ENCODE peak calls at places on chromosomes 16 and 17, in five cellular contexts. One of them, this sample, is unnamed.

GRCh38 chr16:69273009-69273408 is 38.1 kb upstream of the VPS4A start:
- DNase-seq in spleen: no peak
- DNase-seq in stomach: no peak
- DNase-seq in upper lobe of left lung: no peak
- DNase-seq in GM23338: no peak
- DNase-seq in this sample: no peak

GRCh38 chr16:71364306-71364705 is 5.8 kb downstream of the CALB2 start:
- DNase-seq in spleen: no peak
- DNase-seq in upper lobe of left lung: no peak
- DNase-seq in GM23338: no peak
- DNase-seq in stomach: no peak
- DNase-seq in this sample: no peak

GRCh38 chr16:57061084-57061905 is 31.1 kb upstream of the CPNE2 start:
- DNase-seq in stomach: peak; percentile 32
- DNase-seq in GM23338: no peak
- DNase-seq in upper lobe of left lung: peak; percentile 84
- DNase-seq in spleen: peak; percentile 87
- DNase-seq in this sample: no peak

GRCh38 chr17:58529275-58529674 is 14.8 kb upstream of the MTMR4 start:
- DNase-seq in stomach: no peak
- DNase-seq in GM23338: no peak
- DNase-seq in upper lobe of left lung: no peak
- DNase-seq in spleen: no peak
- DNase-seq in this sample: no peak

GRCh38 chr17:6577686-6578263 is 21.4 kb upstream of the PITPNM3 start:
- DNase-seq in upper lobe of left lung: no peak
- DNase-seq in spleen: no peak
- DNase-seq in stomach: no peak
- DNase-seq in GM23338: peak; percentile 49
- DNase-seq in this sample: peak; percentile 21

GRCh38 chr16:51839697-51840462 is 688.8 kb upstream of the SALL1 start:
- DNase-seq in GM23338: peak; percentile 9
- DNase-seq in spleen: no peak
- DNase-seq in upper lobe of left lung: no peak
- DNase-seq in stomach: no peak
- DNase-seq in this sample: no peak

GRCh38 chr16:4263504-4264436 is 9.1 kb downstream of the TFAP4 start:
- DNase-seq in stomach: peak; percentile 47
- DNase-seq in upper lobe of left lung: peak; percentile 92
- DNase-seq in spleen: peak; percentile 82
- DNase-seq in GM23338: peak; percentile 89
- DNase-seq in this sample: peak; percentile 89

GRCh38 chr17:82489851-82490511 is 29.6 kb upstream of the FOXK2 start:
- DNase-seq in stomach: no peak
- DNase-seq in upper lobe of left lung: no peak
- DNase-seq in GM23338: no peak
- DNase-seq in spleen: no peak
- DNase-seq in this sample: no peak

GRCh38 chr17:74130841-74131240 is 72.6 kb upstream of the RPL38 start:
- DNase-seq in spleen: no peak
- DNase-seq in GM23338: no peak
- DNase-seq in upper lobe of left lung: no peak
- DNase-seq in stomach: no peak
- DNase-seq in this sample: no peak

GRCh38 chr17:614637-615546 is 99.7 kb downstream of the VPS53 start:
- DNase-seq in GM23338: no peak
- DNase-seq in spleen: no peak
- DNase-seq in stomach: no peak
- DNase-seq in upper lobe of left lung: no peak
- DNase-seq in this sample: no peak

GRCh38 chr17:46764709-46765401 is 53.6 kb downstream of the WNT3 start:
- DNase-seq in GM23338: no peak
- DNase-seq in spleen: no peak
- DNase-seq in upper lobe of left lung: no peak
- DNase-seq in stomach: peak; percentile 72
- DNase-seq in this sample: peak; percentile 87

GRCh38 chr16:66948034-66948821 is 12.8 kb upstream of the CES3 start:
- DNase-seq in spleen: no peak
- DNase-seq in GM23338: peak; percentile 27
- DNase-seq in stomach: peak; percentile 31
- DNase-seq in upper lobe of left lung: peak; percentile 88
- DNase-seq in this sample: no peak

GRCh38 chr16:56939801-56940200 is 7.9 kb downstream of the HERPUD1 start:
- DNase-seq in spleen: no peak
- DNase-seq in upper lobe of left lung: no peak
- DNase-seq in stomach: no peak
- DNase-seq in GM23338: no peak
- DNase-seq in this sample: no peak

GRCh38 chr17:68029512-68030215 is 5.9 kb upstream of the KPNA2 start:
- DNase-seq in spleen: no peak
- DNase-seq in upper lobe of left lung: no peak
- DNase-seq in stomach: no peak
- DNase-seq in GM23338: peak; percentile 24
- DNase-seq in this sample: no peak
- TF ChIP-seq POLR2AphosphoS5 in spleen: no peak
- TF ChIP-seq POLR2AphosphoS5 in upper lobe of left lung: no peak
- TF ChIP-seq POLR2AphosphoS5 in stomach: no peak
- TF ChIP-seq POLR2AphosphoS5 in GM23338: no peak
- TF ChIP-seq POLR2AphosphoS5 in this sample: no peak

DNA sequence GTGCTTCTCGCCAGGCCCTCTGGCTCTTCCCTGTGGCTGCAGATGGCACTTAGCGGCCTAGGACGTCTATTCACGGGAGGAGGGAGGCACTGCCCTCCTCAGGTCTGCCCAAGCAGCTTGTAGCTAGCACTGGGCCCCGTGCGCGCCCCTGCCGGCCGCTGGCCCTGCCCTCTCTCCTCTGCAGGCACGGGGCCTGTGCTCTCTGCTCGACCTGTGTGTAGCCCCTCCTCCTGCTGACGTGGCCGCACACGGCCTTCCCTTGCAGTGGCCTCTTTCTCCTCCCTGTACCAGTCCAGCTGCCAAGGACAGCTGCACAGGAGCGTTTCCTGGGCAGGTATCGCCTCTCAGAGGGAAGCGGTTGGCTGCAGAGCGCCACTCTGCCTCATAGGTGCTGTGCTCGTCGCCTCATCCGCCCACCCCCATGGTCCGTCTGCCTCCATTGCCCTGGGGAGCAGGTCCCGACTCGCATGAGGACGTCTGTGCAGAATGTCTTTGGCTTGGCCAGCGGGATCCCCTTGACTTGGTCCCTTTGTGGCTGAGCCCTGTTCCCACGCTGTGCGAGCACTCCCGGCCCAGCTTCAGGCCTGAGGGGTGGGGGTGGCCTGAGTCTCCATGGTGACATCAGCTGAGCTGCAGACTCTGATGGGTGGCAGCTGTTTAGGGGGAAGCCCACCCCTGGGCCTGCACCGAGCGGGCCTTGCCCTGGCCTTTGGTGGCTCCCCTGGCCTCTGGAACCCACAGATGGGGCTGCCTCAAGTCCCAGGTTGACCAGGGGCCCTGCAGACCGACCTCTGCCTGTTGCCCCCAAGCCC is 34.6 kb downstream of the TSC2 start:
- DNase-seq in spleen: no peak
- DNase-seq in GM23338: no peak
- DNase-seq in stomach: peak; percentile 90
- DNase-seq in upper lobe of left lung: peak; percentile 85
- DNase-seq in this sample: no peak
- TF ChIP-seq POLR2AphosphoS5 in spleen: peak; percentile 63
- TF ChIP-seq POLR2AphosphoS5 in GM23338: no peak
- TF ChIP-seq POLR2AphosphoS5 in stomach: peak; percentile 10
- TF ChIP-seq POLR2AphosphoS5 in upper lobe of left lung: no peak
- TF ChIP-seq POLR2AphosphoS5 in this sample: no peak

GRCh38 chr17:80762076-80762475 is 217.4 kb downstream of the RPTOR start:
- DNase-seq in GM23338: no peak
- DNase-seq in stomach: no peak
- DNase-seq in upper lobe of left lung: no peak
- DNase-seq in spleen: no peak
- DNase-seq in this sample: no peak

GRCh38 chr17:80758793-80759673 is 214.4 kb downstream of the RPTOR start:
- DNase-seq in spleen: no peak
- DNase-seq in upper lobe of left lung: no peak
- DNase-seq in stomach: no peak
- DNase-seq in GM23338: no peak
- DNase-seq in this sample: no peak

GRCh38 chr17:80763293-80763867 is 218.7 kb downstream of the RPTOR start:
- DNase-seq in spleen: no peak
- DNase-seq in upper lobe of left lung: no peak
- DNase-seq in GM23338: no peak
- DNase-seq in stomach: no peak
- DNase-seq in this sample: no peak

GRCh38 chr17:80760501-80760900 is 215.9 kb downstream of the RPTOR start:
- DNase-seq in stomach: peak; percentile 77
- DNase-seq in GM23338: no peak
- DNase-seq in spleen: peak; percentile 78
- DNase-seq in upper lobe of left lung: no peak
- DNase-seq in this sample: no peak

GRCh38 chr17:80761421-80761871 is 216.8 kb downstream of the RPTOR start:
- DNase-seq in upper lobe of left lung: no peak
- DNase-seq in spleen: no peak
- DNase-seq in GM23338: no peak
- DNase-seq in stomach: no peak
- DNase-seq in this sample: no peak
- TF ChIP-seq POLR2AphosphoS5 in upper lobe of left lung: no peak
- TF ChIP-seq POLR2AphosphoS5 in spleen: no peak
- TF ChIP-seq POLR2AphosphoS5 in GM23338: no peak
- TF ChIP-seq POLR2AphosphoS5 in stomach: no peak
- TF ChIP-seq POLR2AphosphoS5 in this sample: no peak

DNA sequence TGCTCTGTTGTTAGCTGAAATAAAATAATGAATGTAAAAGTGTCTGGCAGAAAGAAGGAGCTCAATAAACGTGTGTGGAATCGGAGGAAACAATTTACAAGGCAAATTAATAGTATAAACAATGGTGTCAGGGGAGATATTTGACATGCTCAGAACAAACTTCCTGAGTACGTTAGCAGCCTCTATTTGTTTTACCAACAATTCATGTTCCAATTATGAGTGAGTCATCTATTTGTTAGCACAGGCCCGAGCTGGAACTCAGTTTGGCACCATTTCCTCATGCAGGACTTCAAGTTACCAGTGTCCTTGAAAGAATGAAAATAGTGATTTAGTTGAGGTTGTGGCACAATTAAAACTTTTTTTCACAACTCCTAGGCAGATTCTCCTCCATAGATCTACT is 9.1 kb downstream of the ASIC2 start:
- DNase-seq in upper lobe of left lung: no peak
- DNase-seq in spleen: no peak
- DNase-seq in GM23338: no peak
- DNase-seq in stomach: peak; percentile 62
- DNase-seq in this sample: no peak
- TF ChIP-seq POLR2AphosphoS5 in upper lobe of left lung: no peak
- TF ChIP-seq POLR2AphosphoS5 in spleen: no peak
- TF ChIP-seq POLR2AphosphoS5 in GM23338: no peak
- TF ChIP-seq POLR2AphosphoS5 in stomach: no peak
- TF ChIP-seq POLR2AphosphoS5 in this sample: no peak

GRCh38 chr17:49404906-49405305 is 9.8 kb downstream of the PHB1 start:
- DNase-seq in spleen: no peak
- DNase-seq in GM23338: no peak
- DNase-seq in upper lobe of left lung: peak; percentile 64
- DNase-seq in stomach: no peak
- DNase-seq in this sample: no peak

GRCh38 chr17:49401971-49402491 is 12.7 kb downstream of the PHB1 start:
- DNase-seq in GM23338: no peak
- DNase-seq in spleen: no peak
- DNase-seq in stomach: no peak
- DNase-seq in upper lobe of left lung: no peak
- DNase-seq in this sample: no peak

GRCh38 chr17:49403514-49404289 is 11.0 kb downstream of the PHB1 start:
- DNase-seq in stomach: no peak
- DNase-seq in GM23338: no peak
- DNase-seq in upper lobe of left lung: no peak
- DNase-seq in spleen: no peak
- DNase-seq in this sample: no peak

GRCh38 chr17:49404371-49404770 is 10.3 kb downstream of the PHB1 start:
- DNase-seq in stomach: no peak
- DNase-seq in spleen: peak; percentile 89
- DNase-seq in GM23338: no peak
- DNase-seq in upper lobe of left lung: peak; percentile 33
- DNase-seq in this sample: no peak

GRCh38 chr17:49402706-49403105 is 12.0 kb downstream of the PHB1 start:
- DNase-seq in spleen: no peak
- DNase-seq in stomach: no peak
- DNase-seq in upper lobe of left lung: no peak
- DNase-seq in GM23338: no peak
- DNase-seq in this sample: no peak
- TF ChIP-seq POLR2AphosphoS5 in spleen: peak; percentile 19
- TF ChIP-seq POLR2AphosphoS5 in stomach: no peak
- TF ChIP-seq POLR2AphosphoS5 in upper lobe of left lung: no peak
- TF ChIP-seq POLR2AphosphoS5 in GM23338: no peak
- TF ChIP-seq POLR2AphosphoS5 in this sample: no peak

GRCh38 chr17:76678330-76678729 is 32.4 kb downstream of the MXRA7 start:
- DNase-seq in upper lobe of left lung: no peak
- DNase-seq in stomach: no peak
- DNase-seq in GM23338: no peak
- DNase-seq in spleen: no peak
- DNase-seq in this sample: no peak

GRCh38 chr17:76681222-76682137 is 29.3 kb downstream of the MXRA7 start:
- DNase-seq in GM23338: peak; percentile 90
- DNase-seq in upper lobe of left lung: no peak
- DNase-seq in spleen: peak; percentile 69
- DNase-seq in stomach: peak; percentile 80
- DNase-seq in this sample: peak; percentile 78

GRCh38 chr17:76677406-76677805 is 33.4 kb downstream of the MXRA7 start:
- DNase-seq in upper lobe of left lung: no peak
- DNase-seq in spleen: no peak
- DNase-seq in GM23338: no peak
- DNase-seq in stomach: no peak
- DNase-seq in this sample: no peak

GRCh38 chr17:76676629-76677028 is 33.1 kb upstream of the ST6GALNAC1 start:
- DNase-seq in GM23338: no peak
- DNase-seq in upper lobe of left lung: no peak
- DNase-seq in spleen: no peak
- DNase-seq in stomach: no peak
- DNase-seq in this sample: no peak

DNA sequence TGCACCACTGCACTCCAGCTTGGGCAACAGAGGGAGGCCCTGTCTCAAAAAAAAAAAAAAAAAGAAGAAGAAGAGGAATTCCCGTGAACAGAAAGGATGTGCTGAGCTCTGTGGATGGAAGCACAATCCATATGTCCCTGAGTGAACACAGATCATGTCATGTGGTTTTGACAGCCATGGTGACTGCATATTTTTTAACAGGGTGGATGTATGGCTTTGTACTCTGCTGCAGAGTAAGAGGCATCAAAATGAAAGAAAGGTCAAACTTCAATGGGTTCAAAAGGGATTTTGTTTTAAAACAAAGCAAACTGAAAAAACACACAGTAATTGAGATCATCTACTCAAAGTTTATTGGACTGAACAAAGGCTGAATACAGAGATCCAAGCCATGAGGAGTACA is 31.5 kb downstream of the MXRA7 start:
- DNase-seq in stomach: no peak
- DNase-seq in GM23338: no peak
- DNase-seq in spleen: no peak
- DNase-seq in upper lobe of left lung: no peak
- DNase-seq in this sample: no peak
- TF ChIP-seq POLR2AphosphoS5 in stomach: no peak
- TF ChIP-seq POLR2AphosphoS5 in GM23338: no peak
- TF ChIP-seq POLR2AphosphoS5 in spleen: no peak
- TF ChIP-seq POLR2AphosphoS5 in upper lobe of left lung: no peak
- TF ChIP-seq POLR2AphosphoS5 in this sample: no peak

This sample was measured in K562.